ENCODE peak calls at places on chromosomes 11 and 22, in nine cellular contexts. One of them, this sample, is unnamed.

GRCh38 chr11:19418221-19418620 is 177.5 kb upstream of the E2F8 start:
- DNase-seq in activated naive CD4-positive, alpha-beta T cell: no peak
- DNase-seq in activated CD8-positive, alpha-beta memory T cell treated with anti-CD3 and anti-CD28 coated beads, Interleukin-2, amount 10 ng/mL, durations not matched to agents 7 days and 5 days: no peak
- DNase-seq in kidney: no peak
- DNase-seq in CD8-positive, alpha-beta memory T cell: no peak
- DNase-seq in stimulated activated CD4-positive, alpha-beta T cell treated with anti-CD3 and anti-CD28 coated beads, Interleukin-12 subunit alpha, Interleukin-12 subunit beta, amount 100 ng/mL, for 4 hours: no peak
- DNase-seq in CD8-positive, alpha-beta T cell: no peak
- DNase-seq in vagina: no peak
- DNase-seq in GM23338: no peak
- DNase-seq in this sample: no peak

GRCh38 chr22:19543970-19544708 is 19.9 kb upstream of the CLDN5 start:
- DNase-seq in activated naive CD4-positive, alpha-beta T cell: no peak
- DNase-seq in activated CD8-positive, alpha-beta memory T cell treated with anti-CD3 and anti-CD28 coated beads, Interleukin-2, amount 10 ng/mL, durations not matched to agents 7 days and 5 days: no peak
- DNase-seq in kidney: no peak
- DNase-seq in CD8-positive, alpha-beta memory T cell: no peak
- DNase-seq in stimulated activated CD4-positive, alpha-beta T cell treated with anti-CD3 and anti-CD28 coated beads, Interleukin-12 subunit alpha, Interleukin-12 subunit beta, amount 100 ng/mL, for 4 hours: no peak
- DNase-seq in CD8-positive, alpha-beta T cell: no peak
- DNase-seq in vagina: no peak
- DNase-seq in GM23338: no peak
- DNase-seq in this sample: no peak

GRCh38 chr11:105226062-105226461 is 86.5 kb upstream of the CARD18 start:
- DNase-seq in activated naive CD4-positive, alpha-beta T cell: no peak
- DNase-seq in activated CD8-positive, alpha-beta memory T cell treated with anti-CD3 and anti-CD28 coated beads, Interleukin-2, amount 10 ng/mL, durations not matched to agents 7 days and 5 days: no peak
- DNase-seq in kidney: no peak
- DNase-seq in CD8-positive, alpha-beta memory T cell: no peak
- DNase-seq in stimulated activated CD4-positive, alpha-beta T cell treated with anti-CD3 and anti-CD28 coated beads, Interleukin-12 subunit alpha, Interleukin-12 subunit beta, amount 100 ng/mL, for 4 hours: no peak
- DNase-seq in CD8-positive, alpha-beta T cell: no peak
- DNase-seq in vagina: no peak
- DNase-seq in GM23338: no peak
- DNase-seq in this sample: no peak

GRCh38 chr22:31343235-31344191 is 2.6 kb downstream of the PATZ1 start:
- DNase-seq in activated naive CD4-positive, alpha-beta T cell: no peak
- DNase-seq in activated CD8-positive, alpha-beta memory T cell treated with anti-CD3 and anti-CD28 coated beads, Interleukin-2, amount 10 ng/mL, durations not matched to agents 7 days and 5 days: no peak
- DNase-seq in kidney: peak
- DNase-seq in CD8-positive, alpha-beta memory T cell: no peak
- DNase-seq in stimulated activated CD4-positive, alpha-beta T cell treated with anti-CD3 and anti-CD28 coated beads, Interleukin-12 subunit alpha, Interleukin-12 subunit beta, amount 100 ng/mL, for 4 hours: peak
- DNase-seq in CD8-positive, alpha-beta T cell: no peak
- DNase-seq in vagina: no peak
- DNase-seq in GM23338: peak
- DNase-seq in this sample: no peak

GRCh38 chr11:112162761-112163669 is 879 bp downstream of the IL18 start:
- DNase-seq in activated naive CD4-positive, alpha-beta T cell: no peak
- DNase-seq in activated CD8-positive, alpha-beta memory T cell treated with anti-CD3 and anti-CD28 coated beads, Interleukin-2, amount 10 ng/mL, durations not matched to agents 7 days and 5 days: no peak
- DNase-seq in kidney: no peak
- DNase-seq in CD8-positive, alpha-beta memory T cell: no peak
- DNase-seq in stimulated activated CD4-positive, alpha-beta T cell treated with anti-CD3 and anti-CD28 coated beads, Interleukin-12 subunit alpha, Interleukin-12 subunit beta, amount 100 ng/mL, for 4 hours: no peak
- DNase-seq in CD8-positive, alpha-beta T cell: no peak
- DNase-seq in vagina: no peak
- DNase-seq in GM23338: no peak
- DNase-seq in this sample: no peak

GRCh38 chr11:63670077-63670737 is 969 bp downstream of the ATL3 start:
- DNase-seq in activated naive CD4-positive, alpha-beta T cell: no peak
- DNase-seq in activated CD8-positive, alpha-beta memory T cell treated with anti-CD3 and anti-CD28 coated beads, Interleukin-2, amount 10 ng/mL, durations not matched to agents 7 days and 5 days: no peak
- DNase-seq in kidney: no peak
- DNase-seq in CD8-positive, alpha-beta memory T cell: no peak
- DNase-seq in stimulated activated CD4-positive, alpha-beta T cell treated with anti-CD3 and anti-CD28 coated beads, Interleukin-12 subunit alpha, Interleukin-12 subunit beta, amount 100 ng/mL, for 4 hours: no peak
- DNase-seq in CD8-positive, alpha-beta T cell: no peak
- DNase-seq in vagina: no peak
- DNase-seq in GM23338: no peak
- DNase-seq in this sample: peak

GRCh38 chr11:17978553-17979287 is 34.1 kb downstream of the SERGEF start:
- DNase-seq in activated naive CD4-positive, alpha-beta T cell: no peak
- DNase-seq in activated CD8-positive, alpha-beta memory T cell treated with anti-CD3 and anti-CD28 coated beads, Interleukin-2, amount 10 ng/mL, durations not matched to agents 7 days and 5 days: peak
- DNase-seq in kidney: no peak
- DNase-seq in CD8-positive, alpha-beta memory T cell: no peak
- DNase-seq in stimulated activated CD4-positive, alpha-beta T cell treated with anti-CD3 and anti-CD28 coated beads, Interleukin-12 subunit alpha, Interleukin-12 subunit beta, amount 100 ng/mL, for 4 hours: no peak
- DNase-seq in CD8-positive, alpha-beta T cell: no peak
- DNase-seq in vagina: no peak
- DNase-seq in GM23338: peak
- DNase-seq in this sample: no peak

GRCh38 chr11:134254433-134254832 is 1.1 kb downstream of the ACAD8 start:
- DNase-seq in activated naive CD4-positive, alpha-beta T cell: no peak
- DNase-seq in activated CD8-positive, alpha-beta memory T cell treated with anti-CD3 and anti-CD28 coated beads, Interleukin-2, amount 10 ng/mL, durations not matched to agents 7 days and 5 days: no peak
- DNase-seq in kidney: no peak
- DNase-seq in CD8-positive, alpha-beta memory T cell: no peak
- DNase-seq in stimulated activated CD4-positive, alpha-beta T cell treated with anti-CD3 and anti-CD28 coated beads, Interleukin-12 subunit alpha, Interleukin-12 subunit beta, amount 100 ng/mL, for 4 hours: no peak
- DNase-seq in CD8-positive, alpha-beta T cell: no peak
- DNase-seq in vagina: no peak
- DNase-seq in GM23338: no peak
- DNase-seq in this sample: no peak

GRCh38 chr22:19232620-19233019 is 54.1 kb upstream of the SLC25A1 start:
- DNase-seq in activated naive CD4-positive, alpha-beta T cell: no peak
- DNase-seq in activated CD8-positive, alpha-beta memory T cell treated with anti-CD3 and anti-CD28 coated beads, Interleukin-2, amount 10 ng/mL, durations not matched to agents 7 days and 5 days: no peak
- DNase-seq in kidney: no peak
- DNase-seq in CD8-positive, alpha-beta memory T cell: no peak
- DNase-seq in stimulated activated CD4-positive, alpha-beta T cell treated with anti-CD3 and anti-CD28 coated beads, Interleukin-12 subunit alpha, Interleukin-12 subunit beta, amount 100 ng/mL, for 4 hours: no peak
- DNase-seq in CD8-positive, alpha-beta T cell: no peak
- DNase-seq in vagina: no peak
- DNase-seq in GM23338: no peak
- DNase-seq in this sample: no peak

GRCh38 chr11:121067912-121068652 is 33.0 kb upstream of the TECTA start:
- DNase-seq in activated naive CD4-positive, alpha-beta T cell: no peak
- DNase-seq in activated CD8-positive, alpha-beta memory T cell treated with anti-CD3 and anti-CD28 coated beads, Interleukin-2, amount 10 ng/mL, durations not matched to agents 7 days and 5 days: no peak
- DNase-seq in kidney: no peak
- DNase-seq in CD8-positive, alpha-beta memory T cell: no peak
- DNase-seq in stimulated activated CD4-positive, alpha-beta T cell treated with anti-CD3 and anti-CD28 coated beads, Interleukin-12 subunit alpha, Interleukin-12 subunit beta, amount 100 ng/mL, for 4 hours: no peak
- DNase-seq in CD8-positive, alpha-beta T cell: no peak
- DNase-seq in vagina: no peak
- DNase-seq in GM23338: no peak
- DNase-seq in this sample: no peak

GRCh38 chr11:69149646-69150045 is 6.1 kb upstream of the SMIM38 start:
- DNase-seq in activated naive CD4-positive, alpha-beta T cell: no peak
- DNase-seq in activated CD8-positive, alpha-beta memory T cell treated with anti-CD3 and anti-CD28 coated beads, Interleukin-2, amount 10 ng/mL, durations not matched to agents 7 days and 5 days: no peak
- DNase-seq in kidney: no peak
- DNase-seq in CD8-positive, alpha-beta memory T cell: no peak
- DNase-seq in stimulated activated CD4-positive, alpha-beta T cell treated with anti-CD3 and anti-CD28 coated beads, Interleukin-12 subunit alpha, Interleukin-12 subunit beta, amount 100 ng/mL, for 4 hours: no peak
- DNase-seq in CD8-positive, alpha-beta T cell: no peak
- DNase-seq in vagina: no peak
- DNase-seq in GM23338: no peak
- DNase-seq in this sample: no peak

GRCh38 chr11:2837096-2837601 is 48.4 kb downstream of the CDKN1C start:
- DNase-seq in activated naive CD4-positive, alpha-beta T cell: no peak
- DNase-seq in activated CD8-positive, alpha-beta memory T cell treated with anti-CD3 and anti-CD28 coated beads, Interleukin-2, amount 10 ng/mL, durations not matched to agents 7 days and 5 days: no peak
- DNase-seq in kidney: peak
- DNase-seq in CD8-positive, alpha-beta memory T cell: no peak
- DNase-seq in stimulated activated CD4-positive, alpha-beta T cell treated with anti-CD3 and anti-CD28 coated beads, Interleukin-12 subunit alpha, Interleukin-12 subunit beta, amount 100 ng/mL, for 4 hours: no peak
- DNase-seq in CD8-positive, alpha-beta T cell: no peak
- DNase-seq in vagina: no peak
- DNase-seq in GM23338: peak
- DNase-seq in this sample: no peak

GRCh38 chr11:12079726-12080556 is 30.4 kb upstream of the MICAL2 start:
- DNase-seq in activated naive CD4-positive, alpha-beta T cell: no peak
- DNase-seq in activated CD8-positive, alpha-beta memory T cell treated with anti-CD3 and anti-CD28 coated beads, Interleukin-2, amount 10 ng/mL, durations not matched to agents 7 days and 5 days: no peak
- DNase-seq in kidney: peak
- DNase-seq in CD8-positive, alpha-beta memory T cell: no peak
- DNase-seq in stimulated activated CD4-positive, alpha-beta T cell treated with anti-CD3 and anti-CD28 coated beads, Interleukin-12 subunit alpha, Interleukin-12 subunit beta, amount 100 ng/mL, for 4 hours: no peak
- DNase-seq in CD8-positive, alpha-beta T cell: no peak
- DNase-seq in vagina: no peak
- DNase-seq in GM23338: no peak
- DNase-seq in this sample: peak

GRCh38 chr11:25838918-25839611 is 492.9 kb upstream of the ANO3 start:
- DNase-seq in activated naive CD4-positive, alpha-beta T cell: no peak
- DNase-seq in activated CD8-positive, alpha-beta memory T cell treated with anti-CD3 and anti-CD28 coated beads, Interleukin-2, amount 10 ng/mL, durations not matched to agents 7 days and 5 days: no peak
- DNase-seq in kidney: no peak
- DNase-seq in CD8-positive, alpha-beta memory T cell: no peak
- DNase-seq in stimulated activated CD4-positive, alpha-beta T cell treated with anti-CD3 and anti-CD28 coated beads, Interleukin-12 subunit alpha, Interleukin-12 subunit beta, amount 100 ng/mL, for 4 hours: no peak
- DNase-seq in CD8-positive, alpha-beta T cell: no peak
- DNase-seq in vagina: no peak
- DNase-seq in GM23338: peak
- DNase-seq in this sample: no peak

This sample was measured in retinal pigment epithelial cell.